ENCODE peak calls at places on chromosomes 1 and 21, in six cellular contexts. Q is iPS DF 19.7, Y is fibroblast of mammary gland, G is astrocyte of the spinal cord, P is ecto neural progenitor cell, A is AG04449. V is an unnamed sample.

GRCh38 chr1:20069932-20070331 is at the start of gene PLA2G5:
- DNase-seq in Q (no peak), Y (peak; percentile 43), G (peak; percentile 41), P (no peak), A (no peak), V (peak; percentile 11)

GRCh38 chr1:165570078-165570477 is 26.3 kb downstream of the LRRC52 start:
- DNase-seq in Q (no peak), Y (no peak), G (no peak), P (no peak), A (no peak), V (no peak)

GRCh38 chr1:173506437-173506836 is 29.3 kb downstream of the PRDX6 start:
- DNase-seq in Q (no peak), Y (no peak), G (no peak), P (no peak), A (no peak), V (no peak)

GRCh38 chr1:164571333-164571732 is 12.3 kb downstream of the PBX1 start:
- DNase-seq in Q (no peak), Y (no peak), G (no peak), P (no peak), A (no peak), V (no peak)

GRCh38 chr1:53735261-53735660 is 3.7 kb downstream of the GLIS1 start:
- DNase-seq in Q (no peak), Y (no peak), G (no peak), P (no peak), A (no peak), V (no peak)

GRCh38 chr1:24555591-24556413 is at the start of gene NCMAP:
- DNase-seq in Q (no peak), Y (no peak), G (no peak), P (peak; percentile 58), A (no peak), V (no peak)

GRCh38 chr1:28062806-28063205 is 25.6 kb downstream of the EYA3 start:
- DNase-seq in Q (no peak), Y (peak; percentile 27), G (peak; percentile 16), P (no peak), A (no peak), V (no peak)

GRCh38 chr1:99919221-99919620 is 50.6 kb upstream of the SLC35A3 start:
- DNase-seq in Q (no peak), Y (peak; percentile 55), G (no peak), P (no peak), A (no peak), V (no peak)

GRCh38 chr21:35850542-35851103 is 209.7 kb downstream of the SETD4 start:
- DNase-seq in Q (no peak), Y (peak; percentile 43), G (no peak), P (no peak), A (no peak), V (no peak)

GRCh38 chr1:240122639-240123604 is 31.2 kb downstream of the FMN2 start:
- DNase-seq in Q (no peak), Y (no peak), G (peak; percentile 83), P (peak; percentile 47), A (no peak), V (no peak)

GRCh38 chr1:16396591-16396990 is 29.5 kb downstream of the SZRD1 start:
- DNase-seq in Q (no peak), Y (peak; percentile 90), G (peak; percentile 81), P (no peak), A (peak; percentile 23), V (peak; percentile 37)

GRCh38 chr1:174266476-174266875 is 107.2 kb downstream of the RABGAP1L start:
- DNase-seq in Q (no peak), Y (peak; percentile 13), G (no peak), P (no peak), A (no peak), V (no peak)

GRCh38 chr1:18738126-18738525 is 107.5 kb downstream of the PAX7 start:
- DNase-seq in Q (no peak), Y (no peak), G (no peak), P (no peak), A (no peak), V (no peak)

GRCh38 chr1:58446368-58446767 is 100.2 kb downstream of the OMA1 start:
- DNase-seq in Q (no peak), Y (no peak), G (no peak), P (no peak), A (no peak), V (no peak)

GRCh38 chr1:25854554-25854953 is 4.7 kb downstream of the AUNIP start:
- DNase-seq in Q (no peak), Y (no peak), G (no peak), P (no peak), A (no peak), V (no peak)

GRCh38 chr1:26790551-26790953 is 2.8 kb downstream of the PIGV start:
- DNase-seq in Q (no peak), Y (no peak), G (no peak), P (no peak), A (no peak), V (no peak)

GRCh38 chr1:177796561-177796960 is 173.3 kb downstream of the SEC16B start:
- DNase-seq in Q (no peak), Y (no peak), G (no peak), P (no peak), A (no peak), V (no peak)

GRCh38 chr1:111592389-111593361 is 26.9 kb upstream of the RAP1A start:
- DNase-seq in Q (peak; percentile 9), Y (peak; percentile 88), G (peak; percentile 83), P (no peak), A (no peak), V (peak; percentile 79)

GRCh38 chr1:3068400-3069361 is at the start of gene PRDM16:
- DNase-seq in Q (no peak), Y (peak; percentile 12), G (peak; percentile 59), P (peak; percentile 78), A (no peak), V (peak; percentile 8)

GRCh38 chr1:20487236-20487590 is 1.2 kb upstream of the CAMK2N1 start:
- DNase-seq in Q (no peak), Y (no peak), G (no peak), P (no peak), A (no peak), V (no peak)

GRCh38 chr1:96214982-96215381 is 506.6 kb upstream of the PTBP2 start:
- DNase-seq in Q (no peak), Y (peak; percentile 23), G (no peak), P (no peak), A (no peak), V (no peak)

GRCh38 chr1:75724472-75725022 is at the start of gene ACADM:
- DNase-seq in Q (no peak), Y (peak; percentile 74), G (peak; percentile 82), P (peak; percentile 91), A (no peak), V (no peak)

GRCh38 chr1:173865468-173866164 is 2.2 kb downstream of the GAS5 start:
- DNase-seq in Q (no peak), Y (no peak), G (no peak), P (no peak), A (no peak), V (no peak)

GRCh38 chr21:41956926-41957729 is 3.3 kb upstream of the C2CD2 start:
- DNase-seq in Q (no peak), Y (peak; percentile 95), G (peak; percentile 74), P (no peak), A (peak; percentile 59), V (peak; percentile 50)

GRCh38 chr1:35111106-35111505 is 31.9 kb downstream of the ZMYM1 start:
- DNase-seq in Q (no peak), Y (peak; percentile 63), G (peak; percentile 77), P (no peak), A (peak; percentile 68), V (peak; percentile 33)

GRCh38 chr1:228158690-228159665 is 6.6 kb upstream of the IBA57 start:
- DNase-seq in Q (no peak), Y (no peak), G (no peak), P (no peak), A (no peak), V (no peak)

GRCh38 chr1:46342084-46342656 is 1.6 kb downstream of the NSUN4 start:
- DNase-seq in Q (no peak), Y (peak; percentile 59), G (peak; percentile 50), P (no peak), A (no peak), V (no peak)

GRCh38 chr1:160748877-160749269 is 9.8 kb downstream of the SLAMF7 start:
- DNase-seq in Q (no peak), Y (no peak), G (peak; percentile 3), P (no peak), A (no peak), V (no peak)

V was measured in AG09309.